ENCODE peak calls at places on chromosomes 3 and 15, in nine cellular contexts. Y is stomach, H is heart left ventricle, A is SK-N-SH, Z is OCI-LY7, C is fibroblast of lung, D is thoracic aorta, K is sigmoid colon, Q is ovary. N is an unnamed sample. For H3K4me1, the result is how much of the 10 kb centered on the place peaks cover.

GRCh38 chr3:188000361-188000861 is 153.5 kb upstream of the LPP start:
- DNase-seq in Y (peak), H (no peak), A (no peak), Z (peak), C (no peak), D (no peak), K (no peak), Q (no peak), N (no peak)

GRCh38 chr3:139745831-139746230 is 68.1 kb upstream of the NMNAT3 start:
- DNase-seq in Y (no peak), H (no peak), A (no peak), Z (no peak), C (peak), D (no peak), K (no peak), Q (no peak), N (peak)

GRCh38 chr3:7382293-7383033 is 521.5 kb downstream of the GRM7 start:
- DNase-seq in Y (no peak), H (no peak), A (no peak), Z (no peak), C (peak), D (no peak), K (no peak), Q (no peak), N (no peak)

GRCh38 chr3:113832477-113833164 is 6.0 kb upstream of the GRAMD1C start:
- DNase-seq in Y (no peak), H (no peak), A (no peak), Z (no peak), C (no peak), D (no peak), K (no peak), Q (no peak), N (no peak)

GRCh38 chr15:80152896-80153876 is at the start of gene FAH:
- DNase-seq in Y (no peak), H (no peak), A (peak), Z (peak), C (peak), D (no peak), K (no peak), Q (no peak), N (peak)

GRCh38 chr3:128270559-128271492 is 117.5 kb downstream of the EEFSEC start:
- DNase-seq in Y (no peak), H (no peak), A (peak), Z (no peak), C (no peak), D (no peak), K (no peak), Q (no peak), N (peak)

GRCh38 chr3:40043444-40043755 is 234.0 kb downstream of the MYRIP start:
- DNase-seq in Y (no peak), H (no peak), A (peak), Z (no peak), C (no peak), D (no peak), K (no peak), Q (no peak), N (peak)

GRCh38 chr3:73435055-73435454 is 189.7 kb downstream of the PDZRN3 start:
- DNase-seq in Y (no peak), H (no peak), A (no peak), Z (no peak), C (no peak), D (no peak), K (no peak), Q (no peak), N (no peak)

GRCh38 chr3:16396202-16396601 is 117.3 kb downstream of the RFTN1 start:
- DNase-seq in Y (no peak), H (no peak), A (no peak), Z (no peak), C (no peak), D (no peak), K (no peak), Q (no peak), N (no peak)

GRCh38 chr15:72994778-72995177 is 57.5 kb upstream of the NEO1 start:
- DNase-seq in Y (peak), H (no peak), A (no peak), Z (no peak), C (no peak), D (no peak), K (no peak), Q (peak), N (no peak)

GRCh38 chr3:177448987-177449975 is 252.0 kb upstream of the TBL1XR1 start:
- DNase-seq in Y (no peak), H (no peak), A (no peak), Z (no peak), C (peak), D (no peak), K (no peak), Q (no peak), N (peak)

GRCh38 chr15:89932880-89933279 is 20.1 kb upstream of the ARPIN start:
- DNase-seq in Y (no peak), H (no peak), A (no peak), Z (no peak), C (no peak), D (no peak), K (no peak), Q (no peak), N (no peak)

GRCh38 chr15:83652606-83653204 is 1.2 kb upstream of the ADAMTSL3 start:
- DNase-seq in Y (no peak), H (no peak), A (no peak), Z (no peak), C (no peak), D (no peak), K (no peak), Q (no peak), N (no peak)

GRCh38 chr15:98421419-98422085 is 226.8 kb upstream of the IGF1R start:
- DNase-seq in Y (peak), H (peak), A (peak), Z (peak), C (peak), D (no peak), K (peak), Q (peak), N (no peak)

GRCh38 chr15:99305761-99306505 is 54.7 kb downstream of the LRRC28 start:
- DNase-seq in Y (peak), H (peak), A (no peak), Z (no peak), C (peak), D (peak), K (no peak), Q (peak), N (peak)

GRCh38 chr15:71782447-71783165 is 27.7 kb upstream of the NR2E3 start:
- DNase-seq in Y (no peak), H (no peak), A (no peak), Z (no peak), C (no peak), D (no peak), K (no peak), Q (no peak), N (no peak)

GRCh38 chr3:141243295-141243707 is 11.7 kb downstream of the PXYLP1 start:
- DNase-seq in Y (no peak), H (peak), A (no peak), Z (no peak), C (no peak), D (no peak), K (no peak), Q (no peak), N (no peak)

GRCh38 chr15:100710213-100710612 is 107.8 kb downstream of the ASB7 start:
- DNase-seq in Y (no peak), H (no peak), A (no peak), Z (no peak), C (no peak), D (no peak), K (no peak), Q (no peak), N (no peak)

GRCh38 chr15:40235201-40235890 is 3.5 kb upstream of the PAK6 start:
- DNase-seq in Y (no peak), H (no peak), A (peak), Z (peak), C (no peak), D (no peak), K (no peak), Q (no peak), N (no peak)

GRCh38 chr15:56460947-56461346 is 4.0 kb downstream of the MNS1 start:
- DNase-seq in Y (no peak), H (no peak), A (no peak), Z (peak), C (no peak), D (no peak), K (no peak), Q (no peak), N (no peak)

GRCh38 chr3:132004571-132004970 is 30.2 kb downstream of the CPNE4 start:
- DNase-seq in Y (no peak), H (no peak), A (no peak), Z (no peak), C (peak), D (no peak), K (no peak), Q (no peak), N (no peak)

GRCh38 chr3:155500429-155500828 is 206.9 kb upstream of the STRIT1 start:
- DNase-seq in Y (no peak), H (no peak), A (no peak), Z (no peak), C (no peak), D (no peak), K (no peak), Q (no peak), N (peak)

GRCh38 chr15:70586241-70586640 is 177.1 kb downstream of the UACA start:
- DNase-seq in Y (no peak), H (no peak), A (no peak), Z (no peak), C (no peak), D (no peak), K (no peak), Q (no peak), N (no peak)

GRCh38 chr3:16461463-16462245 is 51.8 kb downstream of the RFTN1 start:
- DNase-seq in Y (no peak), H (no peak), A (peak), Z (no peak), C (no peak), D (no peak), K (no peak), Q (no peak), N (no peak)

GRCh38 chr15:58393196-58393790 is 38.5 kb upstream of the LIPC start:
- DNase-seq in Y (no peak), H (no peak), A (no peak), Z (no peak), C (no peak), D (no peak), K (no peak), Q (no peak), N (no peak)

GRCh38 chr15:90205886-90206285 is 4.8 kb downstream of the SEMA4B start:
- DNase-seq in Y (no peak), H (no peak), A (no peak), Z (no peak), C (no peak), D (no peak), K (peak), Q (no peak), N (no peak)

GRCh38 chr3:53071882-53072431 is 26.1 kb upstream of the SFMBT1 start:
- DNase-seq in Y (no peak), H (no peak), A (no peak), Z (no peak), C (no peak), D (no peak), K (peak), Q (peak), N (no peak)

GRCh38 chr3:129365296-129365695 is 63.1 kb downstream of the EFCAB12 start:
- DNase-seq in Y (no peak), H (no peak), A (no peak), Z (no peak), C (no peak), D (no peak), K (no peak), Q (no peak), N (no peak)

GRCh38 chr15:25783607-25784131 is 79.5 kb downstream of the ATP10A start:
- DNase-seq in Y (no peak), H (no peak), A (no peak), Z (peak), C (peak), D (no peak), K (peak), Q (peak), N (no peak)

GRCh38 chr15:66961407-66961884 is 104.0 kb upstream of the SMAD3 start:
- DNase-seq in Y (no peak), H (no peak), A (no peak), Z (no peak), C (peak), D (no peak), K (no peak), Q (no peak), N (no peak)

GRCh38 chr3:115960799-115961198 is 337.5 kb downstream of the GAP43 start:
- DNase-seq in Y (no peak), H (no peak), A (peak), Z (no peak), C (no peak), D (no peak), K (no peak), Q (no peak), N (no peak)

GRCh38 chr15:83011271-83012037 is at the start of gene C15orf40:
- DNase-seq in Y (peak), H (peak), A (peak), Z (peak), C (peak), D (peak), K (peak), Q (peak), N (peak)

GRCh38 chr3:184181596-184181995 is 4.4 kb upstream of the ABCF3 start:
- DNase-seq in Y (no peak), H (no peak), A (no peak), Z (no peak), C (no peak), D (no peak), K (no peak), Q (no peak), N (no peak)

GRCh38 chr3:94121161-94121560 is 58.3 kb downstream of the NSUN3 start:
- DNase-seq in Y (no peak), H (no peak), A (no peak), Z (no peak), C (no peak), D (no peak), K (no peak), Q (no peak), N (no peak)

GRCh38 chr3:126858887-126859286 is 124.0 kb upstream of the PLXNA1 start:
- DNase-seq in Y (no peak), H (no peak), A (no peak), Z (no peak), C (peak), D (no peak), K (peak), Q (no peak), N (peak)

GRCh38 chr3:8764528-8764927 is 4.9 kb downstream of the OXTR start:
- DNase-seq in Y (no peak), H (no peak), A (no peak), Z (no peak), C (no peak), D (no peak), K (no peak), Q (no peak), N (no peak)

DNA sequence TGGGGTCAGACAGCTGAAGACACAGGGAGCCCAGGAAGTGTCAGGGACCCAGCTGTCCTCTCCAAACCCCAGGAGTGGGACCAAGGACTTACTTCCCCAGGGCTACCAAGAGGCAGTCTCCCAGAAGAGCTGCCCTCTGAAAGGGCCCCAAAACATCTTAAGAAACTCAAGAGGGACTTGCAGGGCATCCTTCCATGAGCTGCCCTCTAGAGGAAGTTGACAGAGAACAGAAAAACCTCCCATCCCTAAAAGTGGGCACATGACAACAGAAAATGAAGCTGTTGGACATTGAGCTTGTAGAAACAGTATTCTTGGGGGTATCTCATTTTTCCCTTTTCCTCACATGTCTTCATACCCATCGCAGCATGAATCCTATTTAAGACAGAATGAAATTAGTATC is 58.9 kb downstream of the MECOM start:
- DNase-seq in Y (no peak), H (no peak), A (no peak), Z (peak), C (peak), D (no peak), K (no peak), Q (no peak), N (no peak)
- TF ChIP-seq CTCF in Y (no peak), H (no peak), A (no peak), Z (peak), C (peak), D (no peak), K (no peak), Q (no peak), N (peak)

DNA sequence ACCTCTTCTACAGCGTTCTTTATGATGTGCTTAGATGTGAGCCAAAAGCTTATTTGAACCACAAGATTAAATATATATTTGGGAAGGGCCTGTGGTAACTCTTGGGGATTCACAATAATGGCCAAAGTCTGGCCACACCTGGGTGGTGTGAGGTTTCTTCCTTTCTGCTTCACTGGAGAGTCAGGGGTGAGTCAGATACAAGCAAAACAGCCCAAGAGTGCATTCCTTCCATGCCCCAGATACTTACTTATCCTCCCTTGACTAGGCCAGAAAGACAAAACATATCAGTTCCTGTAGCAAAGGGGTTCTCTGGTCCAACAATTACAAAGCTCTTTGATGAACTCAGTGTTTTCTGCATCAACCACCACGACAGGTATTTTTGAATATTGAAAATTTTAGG is 941 bp downstream of the ZBED2 start:
- DNase-seq in Y (no peak), H (no peak), A (no peak), Z (no peak), C (peak), D (no peak), K (no peak), Q (no peak), N (peak)
- H3K27ac ChIP-seq in Y (no peak), H (no peak), A (peak), Z (no peak), C (no peak), D (no peak), K (no peak), Q (no peak), N (peak)

GRCh38 chr3:66572090-66572632 is 71.3 kb upstream of the LRIG1 start:
- DNase-seq in Y (no peak), H (no peak), A (no peak), Z (no peak), C (no peak), D (no peak), K (no peak), Q (no peak), N (no peak)
- H3K4me1 ChIP-seq in Y (under half), H (under half), A (under half), Z (under half), C (under half), D (under half), K (under half), Q (under half), N (under half)

DNA sequence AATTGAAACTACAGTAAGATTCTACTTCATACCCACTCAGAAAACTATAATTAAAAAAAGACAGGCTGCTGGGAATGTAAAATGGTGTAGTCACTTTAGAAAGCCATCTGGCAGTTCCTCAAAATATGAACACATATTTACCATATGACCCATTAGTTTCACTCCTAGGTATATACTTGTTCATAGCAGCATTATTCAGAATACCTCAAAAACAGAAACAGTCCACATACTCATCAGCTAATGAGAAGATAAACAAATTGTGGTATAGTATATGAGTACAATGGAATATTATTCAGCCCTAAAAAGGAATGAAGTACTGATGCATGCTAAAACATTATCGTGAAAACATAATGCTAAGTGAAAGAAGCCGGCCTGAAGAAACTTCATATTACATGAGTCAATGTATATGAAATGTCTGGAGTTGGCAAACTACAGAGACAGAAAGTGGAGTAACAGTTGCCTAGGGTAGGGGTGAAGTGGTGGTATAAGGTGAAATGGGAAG is 23.8 kb downstream of the WDR53 start:
- DNase-seq in Y (no peak), H (no peak), A (no peak), Z (no peak), C (no peak), D (no peak), K (no peak), Q (no peak), N (no peak)
- TF ChIP-seq CTCF in Y (no peak), H (no peak), A (no peak), Z (no peak), C (no peak), D (no peak), K (no peak), Q (no peak), N (no peak)

DNA sequence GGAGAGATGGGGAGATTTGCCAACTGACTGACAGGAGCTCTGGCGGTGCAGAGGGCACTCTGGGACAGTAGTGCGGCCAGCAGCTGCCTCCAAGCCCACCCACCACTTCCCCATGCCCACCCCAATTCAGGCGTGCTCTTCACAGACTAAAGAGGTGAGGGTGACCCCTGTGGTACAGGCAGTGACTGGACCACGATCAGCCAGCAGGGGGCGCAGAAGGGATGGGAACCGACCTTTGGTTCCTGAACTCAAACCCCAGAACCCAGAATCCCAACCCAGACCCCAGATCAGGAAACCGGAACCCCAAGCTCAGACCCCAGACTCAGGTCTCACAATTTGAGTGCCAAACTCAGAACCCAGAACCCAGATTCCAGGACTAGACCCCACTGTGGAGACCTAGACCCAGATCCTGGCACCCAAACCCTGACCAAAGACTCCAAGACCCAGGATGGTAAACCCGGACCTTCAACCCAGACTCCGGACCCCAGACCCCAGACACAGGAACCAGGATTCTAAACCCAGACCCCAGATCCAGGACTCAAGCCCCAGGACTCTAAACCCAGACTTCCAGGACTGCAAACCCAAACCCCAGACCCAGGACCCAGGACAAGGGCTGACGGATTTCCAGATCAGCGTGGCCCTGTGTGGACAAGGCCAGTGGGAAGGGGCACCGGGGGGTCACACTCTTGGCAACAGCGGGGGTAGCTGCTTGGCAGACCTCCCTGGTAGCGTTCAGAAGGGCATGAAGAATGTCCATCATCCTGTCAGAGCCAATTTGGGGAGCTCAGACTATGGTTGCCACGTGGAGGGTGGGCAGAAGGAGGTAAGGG is 3.7 kb upstream of the MYL3 start:
- DNase-seq in Y (peak), H (peak), A (peak), Z (peak), C (peak), D (peak), K (peak), Q (peak), N (no peak)
- H3K27ac ChIP-seq in Y (no peak), H (peak), A (no peak), Z (no peak), C (no peak), D (peak), K (peak), Q (peak), N (no peak)

N was measured in foreskin keratinocyte.